ENCODE peak calls at places on chromosomes 6 and 20, in five cellular contexts. A is GM23248, C is fibroblast of lung, F is mesenchymal stem cell, K is colonic mucosa. E is an unnamed sample.

GRCh38 chr20:11912013-11912663 is 5.6 kb upstream of the BTBD3 start:
- DNase-seq in A (peak; percentile 19), C (peak; percentile 23), F (no peak), K (no peak), E (peak; percentile 21)

GRCh38 chr20:52448513-52448912 is 256.9 kb upstream of the ZFP64 start:
- DNase-seq in A (no peak), C (peak; percentile 29), F (peak; percentile 10), K (no peak), E (no peak)

GRCh38 chr6:158474961-158475343 is 84.9 kb upstream of the TMEM181 start:
- DNase-seq in A (peak; percentile 42), C (peak; percentile 58), F (peak; percentile 79), K (peak; percentile 25), E (no peak)

GRCh38 chr6:43628392-43629103 is 516 bp downstream of the GTPBP2 start:
- DNase-seq in A (peak; percentile 62), C (peak; percentile 50), F (peak; percentile 69), K (peak; percentile 63), E (peak; percentile 80)

GRCh38 chr6:28336284-28337024 is 506 bp upstream of the ZSCAN31 start:
- DNase-seq in A (no peak), C (peak; percentile 63), F (peak; percentile 78), K (peak; percentile 65), E (peak; percentile 61)

GRCh38 chr6:7159790-7160525 is 52.2 kb downstream of the RREB1 start:
- DNase-seq in A (no peak), C (no peak), F (no peak), K (no peak), E (no peak)

GRCh38 chr6:2378891-2379652 is 133.7 kb upstream of the GMDS start:
- DNase-seq in A (peak; percentile 82), C (peak; percentile 49), F (peak; percentile 60), K (no peak), E (no peak)

GRCh38 chr6:151063339-151063738 is 176.4 kb upstream of the AKAP12 start:
- DNase-seq in A (peak; percentile 75), C (peak; percentile 88), F (peak; percentile 52), K (no peak), E (no peak)

GRCh38 chr20:47925603-47926002 is 140.3 kb upstream of the SULF2 start:
- DNase-seq in A (no peak), C (no peak), F (no peak), K (no peak), E (no peak)

GRCh38 chr20:479487-479886 is 17.2 kb upstream of the TBC1D20 start:
- DNase-seq in A (no peak), C (peak; percentile 56), F (no peak), K (no peak), E (no peak)

GRCh38 chr20:324177-325042 is 942 bp upstream of the SOX12 start:
- DNase-seq in A (peak; percentile 95), C (peak; percentile 82), F (peak; percentile 89), K (peak; percentile 97), E (peak; percentile 91)

GRCh38 chr6:33578588-33579011 is 1.5 kb downstream of the BAK1 start:
- DNase-seq in A (no peak), C (no peak), F (no peak), K (peak; percentile 59), E (peak; percentile 75)

GRCh38 chr6:15921243-15921642 is 207.6 kb upstream of the MYLIP start:
- DNase-seq in A (no peak), C (peak; percentile 54), F (peak; percentile 58), K (no peak), E (no peak)

GRCh38 chr6:83307849-83308248 is 114.7 kb downstream of the RWDD2A start:
- DNase-seq in A (no peak), C (no peak), F (no peak), K (no peak), E (no peak)

GRCh38 chr6:98921038-98921437 is 26.7 kb downstream of the FBXL4 start:
- DNase-seq in A (no peak), C (no peak), F (no peak), K (no peak), E (no peak)

GRCh38 chr20:61438285-61438684 is 186.2 kb downstream of the CDH4 start:
- DNase-seq in A (no peak), C (no peak), F (no peak), K (no peak), E (no peak)

GRCh38 chr6:37289931-37290330 is 32.0 kb upstream of the TMEM217 start:
- DNase-seq in A (no peak), C (no peak), F (no peak), K (no peak), E (peak; percentile 92)

GRCh38 chr20:51404297-51405060 is 138.0 kb downstream of the NFATC2 start:
- DNase-seq in A (no peak), C (no peak), F (peak; percentile 94), K (peak; percentile 37), E (no peak)

GRCh38 chr6:129472239-129472638 is 237.7 kb downstream of the ARHGAP18 start:
- DNase-seq in A (no peak), C (no peak), F (no peak), K (no peak), E (no peak)

GRCh38 chr6:11467364-11467763 is 70.2 kb upstream of the TMEM170B start:
- DNase-seq in A (no peak), C (no peak), F (no peak), K (no peak), E (no peak)
- H3K9ac ChIP-seq in A (no peak overlapping the region), C (no peak overlapping the region), F (no peak overlapping the region), K (no peak overlapping the region), E (no peak overlapping the region)

GRCh38 chr6:131059486-131059885 is 3.6 kb downstream of the EPB41L2 start:
- DNase-seq in A (peak; percentile 81), C (peak; percentile 53), F (peak; percentile 64), K (no peak), E (no peak)

GRCh38 chr6:131060311-131060710 is 2.7 kb downstream of the EPB41L2 start:
- DNase-seq in A (peak; percentile 48), C (no peak), F (peak; percentile 18), K (no peak), E (no peak)

GRCh38 chr6:131061771-131062160 is 1.3 kb downstream of the EPB41L2 start:
- DNase-seq in A (peak; percentile 64), C (no peak), F (peak; percentile 33), K (no peak), E (no peak)

GRCh38 chr6:131062245-131063027 is 609 bp downstream of the EPB41L2 start:
- DNase-seq in A (peak; percentile 73), C (no peak), F (peak; percentile 40), K (peak; percentile 49), E (peak; percentile 42)

DNA sequence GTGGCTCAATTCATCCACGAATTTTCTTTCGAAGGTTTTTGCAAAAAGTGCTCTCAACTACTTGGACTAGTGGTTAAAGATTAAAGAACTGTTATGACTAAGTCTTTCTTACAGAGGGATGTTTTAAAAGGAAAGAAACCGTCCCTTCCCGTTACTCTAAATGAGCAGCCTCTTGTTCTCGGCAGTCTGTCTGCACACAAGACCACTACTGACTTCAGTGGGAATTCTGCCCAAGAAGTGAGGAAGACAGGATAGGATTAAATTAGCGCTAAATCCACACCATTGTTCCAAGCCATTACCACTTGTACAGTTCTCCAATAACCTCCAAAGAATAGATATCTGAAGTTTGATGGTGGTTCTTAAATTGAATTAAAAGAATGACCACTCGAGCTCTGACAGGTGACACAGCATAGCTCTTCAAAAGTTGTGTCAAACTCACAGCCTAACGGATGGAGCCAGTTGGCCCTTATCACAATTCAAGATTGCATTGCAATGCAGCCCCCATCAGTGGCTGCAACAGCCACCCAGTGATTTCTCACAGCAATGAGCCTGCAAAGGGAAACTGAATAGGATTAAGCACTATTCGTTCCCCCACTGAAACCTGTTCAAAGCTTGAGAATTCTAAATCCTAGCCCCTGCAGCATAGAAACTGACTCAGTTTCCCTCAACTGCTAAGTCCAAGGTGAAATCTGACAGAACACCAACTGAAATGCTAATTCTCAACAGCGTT is 1.8 kb downstream of the EPB41L2 start:
- DNase-seq in A (peak; percentile 63), C (peak; percentile 52), F (peak; percentile 53), K (no peak), E (no peak)
- H3K9ac ChIP-seq in A (peak overlapping the region; percentile 82), C (no peak overlapping the region), F (peak overlapping the region; percentile 87), K (no peak overlapping the region), E (peak overlapping the region; percentile 82)

DNA sequence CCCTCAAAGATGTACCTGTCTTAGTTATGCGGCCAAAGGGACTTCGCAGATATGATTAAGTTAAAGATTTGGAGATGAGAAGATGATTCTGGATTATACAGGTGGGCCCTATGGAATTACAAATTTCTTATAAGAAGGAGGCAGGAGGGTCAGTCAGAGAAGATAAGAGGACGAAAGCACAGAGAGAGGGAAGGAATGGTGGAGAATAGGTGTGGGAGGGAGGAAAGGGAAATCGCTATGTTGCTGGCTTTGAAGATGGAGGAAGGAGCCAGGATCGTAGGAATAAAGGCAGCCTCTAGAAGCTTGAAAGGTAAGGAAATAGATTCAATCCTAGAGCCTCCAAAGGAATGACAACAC is 1.2 kb upstream of the TSPYL1 start:
- DNase-seq in A (no peak), C (no peak), F (no peak), K (no peak), E (no peak)
- H3K9ac ChIP-seq in A (peak overlapping the region; percentile 99), C (no peak overlapping the region), F (peak overlapping the region; percentile 96), K (no peak overlapping the region), E (peak overlapping the region; percentile 93)

GRCh38 chr6:132391391-132392291 is 9.6 kb downstream of the MOXD1 start:
- DNase-seq in A (peak; percentile 95), C (peak; percentile 97), F (peak; percentile 90), K (peak; percentile 23), E (no peak)
- H3K9ac ChIP-seq in A (peak overlapping the region; percentile 66), C (peak overlapping the region; percentile 36), F (peak overlapping the region; percentile 56), K (no peak overlapping the region), E (no peak overlapping the region)

DNA sequence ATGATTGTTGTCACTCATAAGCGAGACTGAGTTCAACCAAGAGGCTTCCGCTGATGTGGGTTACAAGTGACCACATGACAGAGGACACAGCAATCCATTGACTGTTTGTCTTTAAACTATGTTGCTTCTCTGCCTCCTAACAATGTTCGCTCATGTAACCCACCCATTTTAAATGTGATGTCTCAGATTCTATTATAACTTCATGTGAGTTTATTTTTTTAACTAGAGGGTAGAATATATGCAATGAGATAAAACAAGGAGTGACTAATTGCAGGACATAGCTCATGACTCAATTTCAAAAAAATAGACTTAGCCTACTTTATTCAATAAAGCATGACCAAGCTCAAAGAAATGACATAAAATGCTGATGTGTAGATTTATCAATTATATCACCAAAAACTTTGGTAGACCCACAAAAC is 119.2 kb upstream of the SASH1 start:
- DNase-seq in A (peak; percentile 83), C (peak; percentile 40), F (peak; percentile 13), K (no peak), E (no peak)
- H3K9ac ChIP-seq in A (no peak overlapping the region), C (no peak overlapping the region), F (no peak overlapping the region), K (no peak overlapping the region), E (no peak overlapping the region)

GRCh38 chr20:18101125-18101820 is 36.4 kb upstream of the KAT14 start:
- DNase-seq in A (no peak), C (no peak), F (no peak), K (no peak), E (no peak)
- H3K9ac ChIP-seq in A (no peak overlapping the region), C (no peak overlapping the region), F (no peak overlapping the region), K (no peak overlapping the region), E (no peak overlapping the region)

GRCh38 chr6:112044856-112045255 is 9.0 kb upstream of the CCN6 start:
- DNase-seq in A (peak; percentile 95), C (no peak), F (peak; percentile 59), K (no peak), E (no peak)
- H3K9ac ChIP-seq in A (peak overlapping the region; percentile 98), C (no peak overlapping the region), F (peak overlapping the region; percentile 97), K (no peak overlapping the region), E (no peak overlapping the region)

GRCh38 chr6:68039641-68040311 is 595.3 kb upstream of the ADGRB3 start:
- DNase-seq in A (no peak), C (no peak), F (no peak), K (no peak), E (no peak)
- H3K9ac ChIP-seq in A (no peak overlapping the region), C (no peak overlapping the region), F (no peak overlapping the region), K (no peak overlapping the region), E (no peak overlapping the region)

GRCh38 chr6:113495521-113495920 is 361.6 kb upstream of the MARCKS start:
- DNase-seq in A (peak; percentile 87), C (peak; percentile 20), F (peak; percentile 67), K (no peak), E (no peak)
- H3K9ac ChIP-seq in A (no peak overlapping the region), C (no peak overlapping the region), F (peak overlapping the region; percentile 24), K (no peak overlapping the region), E (no peak overlapping the region)

E was measured in DND-41.